ENCODE peak calls at places on chromosomes 6 and 20, in six cellular contexts. B is tibial nerve, H is germinal center, T is T-helper 17 cell, G is fibroblast of lung, Q is AG04450. X is an unnamed sample.
A peak's percentile ranks its signal among the peaks of the same experiment; 100 is the strongest.

GRCh38 chr6:22413681-22414305 is 117.0 kb upstream of the PRL start:
- DNase-seq in B (no peak), H (no peak), T (no peak), G (peak; percentile 56), Q (no peak), X (no peak)

GRCh38 chr20:59010995-59011873 is 4.2 kb upstream of the CTSZ start:
- DNase-seq in B (no peak), H (no peak), T (no peak), G (peak; percentile 64), Q (peak; percentile 23), X (no peak)

GRCh38 chr6:188821-189655 is 103.2 kb upstream of the DUSP22 start:
- DNase-seq in B (peak; percentile 89), H (peak; percentile 67), T (peak; percentile 38), G (peak; percentile 82), Q (peak; percentile 44), X (peak; percentile 84)

GRCh38 chr6:117025310-117025709 is 148.3 kb downstream of the RFX6 start:
- DNase-seq in B (no peak), H (no peak), T (no peak), G (no peak), Q (no peak), X (no peak)

GRCh38 chr20:361562-361961 is 14.7 kb downstream of the NRSN2 start:
- DNase-seq in B (no peak), H (peak; percentile 56), T (no peak), G (no peak), Q (no peak), X (no peak)

GRCh38 chr6:1296542-1296941 is 15.4 kb upstream of the FOXQ1 start:
- DNase-seq in B (no peak), H (no peak), T (no peak), G (peak; percentile 53), Q (no peak), X (no peak)

GRCh38 chr6:94177429-94177828 is 758.1 kb upstream of the EPHA7 start:
- DNase-seq in B (no peak), H (no peak), T (no peak), G (no peak), Q (no peak), X (no peak)

GRCh38 chr6:39625209-39625608 is 100.0 kb downstream of the KIF6 start:
- DNase-seq in B (no peak), H (no peak), T (no peak), G (no peak), Q (no peak), X (no peak)

GRCh38 chr6:26183237-26183580 is 96.0 kb downstream of the HFE start:
- DNase-seq in B (no peak), H (no peak), T (no peak), G (no peak), Q (no peak), X (no peak)

GRCh38 chr20:10553326-10553984 is 118.3 kb downstream of the SLX4IP start:
- DNase-seq in B (peak; percentile 82), H (peak; percentile 7), T (no peak), G (peak; percentile 87), Q (peak; percentile 55), X (peak; percentile 25)

GRCh38 chr20:61764471-61765020 is 301.1 kb downstream of the TAF4 start:
- DNase-seq in B (no peak), H (no peak), T (no peak), G (no peak), Q (no peak), X (no peak)

GRCh38 chr20:38307371-38308046 is 3.6 kb downstream of the BPI start:
- DNase-seq in B (no peak), H (no peak), T (no peak), G (peak; percentile 63), Q (no peak), X (no peak)

GRCh38 chr6:11094411-11094851 is 797 bp downstream of the SMIM13 start:
- DNase-seq in B (peak; percentile 29), H (peak; percentile 59), T (peak; percentile 11), G (peak; percentile 38), Q (no peak), X (peak; percentile 76)

GRCh38 chr6:36217188-36217587 is 20.6 kb downstream of the BRPF3 start:
- DNase-seq in B (no peak), H (no peak), T (no peak), G (no peak), Q (no peak), X (no peak)

GRCh38 chr6:21601932-21602390 is 8.4 kb downstream of the SOX4 start:
- DNase-seq in B (no peak), H (no peak), T (no peak), G (no peak), Q (no peak), X (no peak)

GRCh38 chr6:30483677-30484279 is 5.5 kb upstream of the HLA-E start:
- DNase-seq in B (peak; percentile 88), H (no peak), T (no peak), G (peak; percentile 80), Q (no peak), X (no peak)

GRCh38 chr20:21767739-21768223 is 62.3 kb downstream of the PAX1 start:
- DNase-seq in B (no peak), H (no peak), T (no peak), G (no peak), Q (no peak), X (no peak)

GRCh38 chr6:41489284-41489851 is 56.8 kb upstream of the FOXP4 start:
- DNase-seq in B (peak; percentile 40), H (no peak), T (no peak), G (peak; percentile 35), Q (no peak), X (no peak)

GRCh38 chr6:37137201-37137880 is 32.6 kb upstream of the PIM1 start:
- DNase-seq in B (no peak), H (no peak), T (no peak), G (peak; percentile 95), Q (peak; percentile 93), X (peak; percentile 68)

GRCh38 chr6:125784365-125784764 is 6.4 kb upstream of the NCOA7 start:
- DNase-seq in B (no peak), H (no peak), T (no peak), G (peak; percentile 84), Q (no peak), X (no peak)

GRCh38 chr6:51118754-51119153 is 300.1 kb downstream of the TFAP2B start:
- DNase-seq in B (no peak), H (no peak), T (no peak), G (no peak), Q (no peak), X (no peak)

GRCh38 chr20:63896136-63896890 is 1.4 kb downstream of the DNAJC5 start:
- DNase-seq in B (peak; percentile 37), H (peak; percentile 78), T (no peak), G (peak; percentile 20), Q (no peak), X (peak; percentile 78)

GRCh38 chr6:82842721-82843120 is 222.9 kb downstream of the UBE3D start:
- DNase-seq in B (no peak), H (no peak), T (no peak), G (peak; percentile 36), Q (peak; percentile 23), X (no peak)

GRCh38 chr6:53410508-53411258 is 61.9 kb upstream of the ELOVL5 start:
- DNase-seq in B (peak; percentile 33), H (peak; percentile 70), T (peak; percentile 46), G (peak; percentile 54), Q (no peak), X (peak; percentile 63)

GRCh38 chr6:16669227-16669626 is 92.0 kb downstream of the ATXN1 start:
- DNase-seq in B (no peak), H (no peak), T (peak; percentile 39), G (no peak), Q (no peak), X (no peak)

GRCh38 chr20:37897008-37897548 is 5.8 kb upstream of the VSTM2L start:
- DNase-seq in B (no peak), H (no peak), T (no peak), G (no peak), Q (no peak), X (no peak)

GRCh38 chr6:168149015-168149414 is 70.0 kb upstream of the FRMD1 start:
- DNase-seq in B (no peak), H (no peak), T (no peak), G (no peak), Q (no peak), X (no peak)

GRCh38 chr6:140623498-140623897 is 1249.0 kb upstream of the CITED2 start:
- DNase-seq in B (no peak), H (no peak), T (no peak), G (peak; percentile 92), Q (peak; percentile 61), X (no peak)

GRCh38 chr6:137808191-137808590 is 58.9 kb upstream of the TNFAIP3 start:
- DNase-seq in B (no peak), H (no peak), T (no peak), G (peak; percentile 70), Q (no peak), X (no peak)